ENCODE peak calls at places on chromosomes 5 and 9, in four cellular contexts. One of them, this sample, is unnamed.

GRCh38 chr5:68252678-68253520 is 37.3 kb downstream of the PIK3R1 start:
- DNase-seq in WERI-Rb-1: peak
- DNase-seq in neural crest cell: peak
- DNase-seq in RWPE1: peak
- DNase-seq in this sample: peak

GRCh38 chr5:154740483-154740882 is 14.7 kb upstream of the LARP1 start:
- DNase-seq in WERI-Rb-1: no peak
- DNase-seq in neural crest cell: no peak
- DNase-seq in RWPE1: no peak
- DNase-seq in this sample: no peak

GRCh38 chr5:128539038-128539429 is 989 bp upstream of the FBN2 start:
- DNase-seq in WERI-Rb-1: no peak
- DNase-seq in neural crest cell: peak
- DNase-seq in RWPE1: peak
- DNase-seq in this sample: no peak

GRCh38 chr9:109179801-109180523 is 12.9 kb upstream of the FRRS1L start:
- DNase-seq in WERI-Rb-1: no peak
- DNase-seq in neural crest cell: no peak
- DNase-seq in RWPE1: no peak
- DNase-seq in this sample: no peak

GRCh38 chr5:6476313-6476661 is 27.6 kb downstream of the UBE2QL1 start:
- DNase-seq in WERI-Rb-1: no peak
- DNase-seq in neural crest cell: no peak
- DNase-seq in RWPE1: no peak
- DNase-seq in this sample: no peak

GRCh38 chr9:107137495-107138202 is 145.4 kb upstream of the RAD23B start:
- DNase-seq in WERI-Rb-1: no peak
- DNase-seq in neural crest cell: no peak
- DNase-seq in RWPE1: peak
- DNase-seq in this sample: peak

GRCh38 chr9:73595036-73595545 is 443.4 kb downstream of the ANXA1 start:
- DNase-seq in WERI-Rb-1: peak
- DNase-seq in neural crest cell: no peak
- DNase-seq in RWPE1: no peak
- DNase-seq in this sample: no peak

GRCh38 chr5:107853031-107853430 is 182.3 kb upstream of the EFNA5 start:
- DNase-seq in WERI-Rb-1: no peak
- DNase-seq in neural crest cell: no peak
- DNase-seq in RWPE1: no peak
- DNase-seq in this sample: no peak

GRCh38 chr9:71604197-71605063 is 163.9 kb downstream of the CEMIP2 start:
- DNase-seq in WERI-Rb-1: peak
- DNase-seq in neural crest cell: peak
- DNase-seq in RWPE1: peak
- DNase-seq in this sample: peak

GRCh38 chr5:124445220-124445619 is 301.2 kb downstream of the ZNF608 start:
- DNase-seq in WERI-Rb-1: no peak
- DNase-seq in neural crest cell: no peak
- DNase-seq in RWPE1: no peak
- DNase-seq in this sample: no peak

GRCh38 chr9:118318770-118319443 is 614.7 kb downstream of the TLR4 start:
- DNase-seq in WERI-Rb-1: no peak
- DNase-seq in neural crest cell: no peak
- DNase-seq in RWPE1: peak
- DNase-seq in this sample: no peak

GRCh38 chr5:1103505-1104326 is 8.1 kb downstream of the SLC12A7 start:
- DNase-seq in WERI-Rb-1: no peak
- DNase-seq in neural crest cell: no peak
- DNase-seq in RWPE1: no peak
- DNase-seq in this sample: peak

GRCh38 chr9:106478312-106479099 is 384.5 kb upstream of the ZNF462 start:
- DNase-seq in WERI-Rb-1: no peak
- DNase-seq in neural crest cell: no peak
- DNase-seq in RWPE1: no peak
- DNase-seq in this sample: no peak

GRCh38 chr9:107874591-107875374 is 385.2 kb upstream of the KLF4 start:
- DNase-seq in WERI-Rb-1: no peak
- DNase-seq in neural crest cell: no peak
- DNase-seq in RWPE1: no peak
- DNase-seq in this sample: no peak

GRCh38 chr5:163712011-163712410 is 206.6 kb downstream of the MAT2B start:
- DNase-seq in WERI-Rb-1: no peak
- DNase-seq in neural crest cell: no peak
- DNase-seq in RWPE1: no peak
- DNase-seq in this sample: no peak

GRCh38 chr5:114678778-114679177 is 316.9 kb downstream of the KCNN2 start:
- DNase-seq in WERI-Rb-1: no peak
- DNase-seq in neural crest cell: no peak
- DNase-seq in RWPE1: no peak
- DNase-seq in this sample: no peak

GRCh38 chr9:94800424-94801117 is 74.1 kb downstream of the AOPEP start:
- DNase-seq in WERI-Rb-1: no peak
- DNase-seq in neural crest cell: no peak
- DNase-seq in RWPE1: no peak
- DNase-seq in this sample: no peak

GRCh38 chr5:1735320-1735970 is 64.2 kb downstream of the MRPL36 start:
- DNase-seq in WERI-Rb-1: peak
- DNase-seq in neural crest cell: no peak
- DNase-seq in RWPE1: no peak
- DNase-seq in this sample: no peak

GRCh38 chr5:112533315-112533867 is 114.3 kb upstream of the EPB41L4A start:
- DNase-seq in WERI-Rb-1: no peak
- DNase-seq in neural crest cell: no peak
- DNase-seq in RWPE1: peak
- DNase-seq in this sample: no peak

GRCh38 chr5:151181818-151182217 is 24.2 kb upstream of the ANXA6 start:
- DNase-seq in WERI-Rb-1: no peak
- DNase-seq in neural crest cell: no peak
- DNase-seq in RWPE1: no peak
- DNase-seq in this sample: no peak

GRCh38 chr5:93163010-93163663 is 417.9 kb downstream of the NR2F1-AS1 start:
- DNase-seq in WERI-Rb-1: no peak
- DNase-seq in neural crest cell: no peak
- DNase-seq in RWPE1: peak
- DNase-seq in this sample: no peak

GRCh38 chr5:122121782-122122465 is 7.4 kb upstream of the ZNF474 start:
- DNase-seq in WERI-Rb-1: no peak
- DNase-seq in neural crest cell: no peak
- DNase-seq in RWPE1: peak
- DNase-seq in this sample: no peak

GRCh38 chr5:72456391-72457060 is 50.7 kb downstream of the ZNF366 start:
- DNase-seq in WERI-Rb-1: peak
- DNase-seq in neural crest cell: no peak
- DNase-seq in RWPE1: no peak
- DNase-seq in this sample: no peak

GRCh38 chr9:37602817-37603216 is 10.4 kb upstream of the TOMM5 start:
- DNase-seq in WERI-Rb-1: no peak
- DNase-seq in neural crest cell: no peak
- DNase-seq in RWPE1: peak
- DNase-seq in this sample: no peak

GRCh38 chr5:9380108-9380507 is 165.8 kb downstream of the SEMA5A start:
- DNase-seq in WERI-Rb-1: no peak
- DNase-seq in neural crest cell: no peak
- DNase-seq in RWPE1: peak
- DNase-seq in this sample: no peak

GRCh38 chr5:126525630-126526245 is 69.3 kb downstream of the ALDH7A1 start:
- DNase-seq in WERI-Rb-1: no peak
- DNase-seq in neural crest cell: no peak
- DNase-seq in RWPE1: no peak
- DNase-seq in this sample: no peak

GRCh38 chr9:81540142-81540701 is 149.1 kb downstream of the TLE1 start:
- DNase-seq in WERI-Rb-1: no peak
- DNase-seq in neural crest cell: no peak
- DNase-seq in RWPE1: no peak
- DNase-seq in this sample: no peak

GRCh38 chr5:166781729-166782128 is 1509.7 kb upstream of the WWC1 start:
- DNase-seq in WERI-Rb-1: no peak
- DNase-seq in neural crest cell: peak
- DNase-seq in RWPE1: no peak
- DNase-seq in this sample: no peak

GRCh38 chr9:83992407-83992806 is 11.8 kb downstream of the RMI1 start:
- DNase-seq in WERI-Rb-1: no peak
- DNase-seq in neural crest cell: no peak
- DNase-seq in RWPE1: peak
- DNase-seq in this sample: no peak

GRCh38 chr5:92944337-92944736 is 636.7 kb downstream of the NR2F1-AS1 start:
- DNase-seq in WERI-Rb-1: peak
- DNase-seq in neural crest cell: no peak
- DNase-seq in RWPE1: no peak
- DNase-seq in this sample: no peak

GRCh38 chr5:1995491-1995890 is 112.8 kb upstream of the IRX4 start:
- DNase-seq in WERI-Rb-1: no peak
- DNase-seq in neural crest cell: no peak
- DNase-seq in RWPE1: no peak
- DNase-seq in this sample: no peak

GRCh38 chr5:133340002-133340755 is 272.2 kb downstream of the FSTL4 start:
- DNase-seq in WERI-Rb-1: no peak
- DNase-seq in neural crest cell: no peak
- DNase-seq in RWPE1: no peak
- DNase-seq in this sample: no peak

DNA sequence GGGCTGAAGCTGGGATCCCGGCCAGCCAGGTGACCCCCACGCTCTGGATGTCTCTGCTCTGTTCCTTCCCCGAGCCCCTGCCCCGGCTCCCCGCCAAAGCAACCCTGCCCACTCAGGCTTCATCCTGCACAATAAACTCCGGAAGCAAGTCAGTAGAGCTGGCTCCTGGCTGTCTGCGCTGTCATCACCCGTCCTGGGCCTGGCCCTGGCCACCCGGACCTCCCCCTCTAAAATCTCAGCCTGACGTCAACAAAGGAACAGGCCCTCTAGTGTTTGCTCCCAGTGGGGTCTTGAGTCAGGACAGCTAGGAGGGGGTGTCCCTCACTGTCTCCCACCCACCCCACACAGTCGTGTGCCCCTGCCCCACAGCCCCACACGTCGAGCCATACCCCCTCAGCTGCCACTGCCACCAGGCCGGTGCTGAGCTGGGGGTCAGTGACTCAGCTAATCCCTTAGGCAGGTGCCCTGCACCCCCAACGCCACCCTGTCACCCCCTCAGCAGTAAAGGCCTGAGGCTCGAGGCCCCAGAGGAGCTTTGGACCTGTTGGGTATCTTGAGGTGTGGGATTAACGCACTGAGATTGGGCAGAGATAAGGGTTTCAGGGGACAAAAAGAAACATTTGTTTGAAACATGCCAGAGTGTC is 1.1 kb upstream of the LCNL1 start:
- DNase-seq in WERI-Rb-1: peak
- DNase-seq in neural crest cell: no peak
- DNase-seq in RWPE1: no peak
- DNase-seq in this sample: no peak
- TF ChIP-seq CTCF in WERI-Rb-1: no peak
- TF ChIP-seq CTCF in neural crest cell: no peak
- TF ChIP-seq CTCF in RWPE1: no peak
- TF ChIP-seq CTCF in this sample: no peak

GRCh38 chr5:66174338-66174737 is 30.2 kb downstream of the SREK1 start:
- DNase-seq in WERI-Rb-1: no peak
- DNase-seq in neural crest cell: no peak
- DNase-seq in RWPE1: no peak
- DNase-seq in this sample: no peak

GRCh38 chr5:66179297-66180051 is 35.4 kb downstream of the SREK1 start:
- DNase-seq in WERI-Rb-1: no peak
- DNase-seq in neural crest cell: no peak
- DNase-seq in RWPE1: no peak
- DNase-seq in this sample: no peak

GRCh38 chr5:66180282-66180955 is 36.3 kb downstream of the SREK1 start:
- DNase-seq in WERI-Rb-1: no peak
- DNase-seq in neural crest cell: no peak
- DNase-seq in RWPE1: no peak
- DNase-seq in this sample: no peak

GRCh38 chr5:66178799-66179198 is 34.7 kb downstream of the SREK1 start:
- DNase-seq in WERI-Rb-1: no peak
- DNase-seq in neural crest cell: no peak
- DNase-seq in RWPE1: no peak
- DNase-seq in this sample: no peak
- TF ChIP-seq CTCF in WERI-Rb-1: no peak
- TF ChIP-seq CTCF in neural crest cell: no peak
- TF ChIP-seq CTCF in RWPE1: no peak
- TF ChIP-seq CTCF in this sample: no peak

GRCh38 chr9:104842698-104843097 is 78.8 kb downstream of the NIPSNAP3B start:
- DNase-seq in WERI-Rb-1: no peak
- DNase-seq in neural crest cell: no peak
- DNase-seq in RWPE1: no peak
- DNase-seq in this sample: no peak

GRCh38 chr9:104841601-104842106 is 77.7 kb downstream of the NIPSNAP3B start:
- DNase-seq in WERI-Rb-1: no peak
- DNase-seq in neural crest cell: no peak
- DNase-seq in RWPE1: no peak
- DNase-seq in this sample: no peak

GRCh38 chr9:104836235-104836634 is 72.3 kb downstream of the NIPSNAP3B start:
- DNase-seq in WERI-Rb-1: peak
- DNase-seq in neural crest cell: no peak
- DNase-seq in RWPE1: no peak
- DNase-seq in this sample: no peak

GRCh38 chr9:104836767-104837166 is 72.8 kb downstream of the NIPSNAP3B start:
- DNase-seq in WERI-Rb-1: no peak
- DNase-seq in neural crest cell: no peak
- DNase-seq in RWPE1: no peak
- DNase-seq in this sample: no peak

DNA sequence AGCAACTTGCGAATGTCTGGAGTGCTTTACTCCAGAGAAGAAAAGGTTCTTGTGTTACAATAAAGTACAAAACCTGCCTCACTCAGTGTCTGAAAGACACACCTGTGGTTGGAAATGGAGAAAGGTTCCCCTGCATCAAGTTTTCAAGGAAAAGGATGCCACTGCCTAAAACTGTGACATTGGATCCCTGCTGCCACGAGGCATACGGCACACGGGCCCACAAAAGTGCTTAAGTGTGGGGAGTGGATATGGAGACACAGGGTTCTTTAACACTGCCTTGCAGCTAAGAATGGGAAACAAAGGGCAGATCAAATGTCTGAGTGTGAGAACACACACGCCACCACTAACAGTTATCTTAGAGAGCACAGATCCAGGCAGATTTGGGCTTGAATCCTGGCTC is 75.0 kb downstream of the NIPSNAP3B start:
- DNase-seq in WERI-Rb-1: no peak
- DNase-seq in neural crest cell: no peak
- DNase-seq in RWPE1: no peak
- DNase-seq in this sample: no peak
- TF ChIP-seq CTCF in WERI-Rb-1: no peak
- TF ChIP-seq CTCF in neural crest cell: no peak
- TF ChIP-seq CTCF in RWPE1: no peak
- TF ChIP-seq CTCF in this sample: no peak

GRCh38 chr5:173328896-173329369 is 719 bp upstream of the STC2 start:
- DNase-seq in WERI-Rb-1: peak
- DNase-seq in neural crest cell: no peak
- DNase-seq in RWPE1: peak
- DNase-seq in this sample: peak

GRCh38 chr5:173330151-173330855 is 2.1 kb upstream of the STC2 start:
- DNase-seq in WERI-Rb-1: no peak
- DNase-seq in neural crest cell: no peak
- DNase-seq in RWPE1: no peak
- DNase-seq in this sample: no peak

GRCh38 chr5:173330856-173331206 is 2.6 kb upstream of the STC2 start:
- DNase-seq in WERI-Rb-1: no peak
- DNase-seq in neural crest cell: no peak
- DNase-seq in RWPE1: no peak
- DNase-seq in this sample: no peak

GRCh38 chr5:173327948-173328895 is at the start of gene STC2:
- DNase-seq in WERI-Rb-1: peak
- DNase-seq in neural crest cell: peak
- DNase-seq in RWPE1: peak
- DNase-seq in this sample: peak

GRCh38 chr5:173329370-173330150 is 1.3 kb upstream of the STC2 start:
- DNase-seq in WERI-Rb-1: peak
- DNase-seq in neural crest cell: peak
- DNase-seq in RWPE1: peak
- DNase-seq in this sample: peak
- TF ChIP-seq CTCF in WERI-Rb-1: peak
- TF ChIP-seq CTCF in neural crest cell: no peak
- TF ChIP-seq CTCF in RWPE1: peak
- TF ChIP-seq CTCF in this sample: no peak